ENCODE peak calls at places on chromosomes 2 and 18, in seven cellular contexts. One of them, this sample, is unnamed.

GRCh38 chr2:192585418-192585817 is 390.7 kb upstream of the TMEFF2 start:
- DNase-seq in IMR-90: no peak
- DNase-seq in H1: no peak
- DNase-seq in mesendoderm: no peak
- DNase-seq in mesenchymal stem cell: no peak
- DNase-seq in neuronal stem cell: no peak
- DNase-seq in trophoblast cell: no peak
- DNase-seq in this sample: no peak

GRCh38 chr2:165406053-165406628 is 63.4 kb upstream of the CSRNP3 start:
- DNase-seq in neuronal stem cell: peak; percentile 8
- DNase-seq in IMR-90: no peak
- DNase-seq in mesendoderm: peak; percentile 95
- DNase-seq in mesenchymal stem cell: peak; percentile 8
- DNase-seq in trophoblast cell: no peak
- DNase-seq in H1: no peak
- DNase-seq in this sample: peak; percentile 60

GRCh38 chr2:72678036-72678435 is 147.8 kb downstream of the EXOC6B start:
- DNase-seq in mesenchymal stem cell: no peak
- DNase-seq in trophoblast cell: peak; percentile 42
- DNase-seq in mesendoderm: no peak
- DNase-seq in IMR-90: no peak
- DNase-seq in neuronal stem cell: no peak
- DNase-seq in H1: no peak
- DNase-seq in this sample: no peak

GRCh38 chr2:120985997-120986651 is 250.5 kb downstream of the GLI2 start:
- DNase-seq in mesenchymal stem cell: no peak
- DNase-seq in trophoblast cell: no peak
- DNase-seq in mesendoderm: no peak
- DNase-seq in IMR-90: no peak
- DNase-seq in neuronal stem cell: no peak
- DNase-seq in H1: no peak
- DNase-seq in this sample: no peak

GRCh38 chr2:238170386-238171071 is 11.8 kb downstream of the ERFE start:
- DNase-seq in mesenchymal stem cell: peak; percentile 52
- DNase-seq in trophoblast cell: no peak
- DNase-seq in IMR-90: no peak
- DNase-seq in neuronal stem cell: no peak
- DNase-seq in mesendoderm: no peak
- DNase-seq in H1: no peak
- DNase-seq in this sample: no peak

GRCh38 chr18:13266208-13267100 is 47.9 kb downstream of the LDLRAD4 start:
- DNase-seq in mesendoderm: no peak
- DNase-seq in IMR-90: no peak
- DNase-seq in trophoblast cell: peak; percentile 81
- DNase-seq in neuronal stem cell: no peak
- DNase-seq in mesenchymal stem cell: no peak
- DNase-seq in H1: no peak
- DNase-seq in this sample: no peak

GRCh38 chr2:27849558-27849957 is 40.6 kb downstream of the RBKS start:
- DNase-seq in neuronal stem cell: no peak
- DNase-seq in IMR-90: peak; percentile 53
- DNase-seq in trophoblast cell: no peak
- DNase-seq in mesenchymal stem cell: no peak
- DNase-seq in H1: no peak
- DNase-seq in mesendoderm: no peak
- DNase-seq in this sample: no peak

GRCh38 chr18:74196220-74197119 is 48.1 kb downstream of the TIMM21 start:
- DNase-seq in neuronal stem cell: peak; percentile 46
- DNase-seq in mesendoderm: peak; percentile 74
- DNase-seq in H1: no peak
- DNase-seq in mesenchymal stem cell: peak; percentile 74
- DNase-seq in trophoblast cell: peak; percentile 38
- DNase-seq in IMR-90: peak; percentile 66
- DNase-seq in this sample: peak; percentile 50

GRCh38 chr2:181553244-181553643 is 96.1 kb downstream of the ITGA4 start:
- DNase-seq in H1: no peak
- DNase-seq in mesendoderm: no peak
- DNase-seq in neuronal stem cell: no peak
- DNase-seq in mesenchymal stem cell: no peak
- DNase-seq in trophoblast cell: no peak
- DNase-seq in IMR-90: no peak
- DNase-seq in this sample: no peak

GRCh38 chr18:79582978-79583377 is 96.6 kb upstream of the CTDP1 start:
- DNase-seq in neuronal stem cell: no peak
- DNase-seq in H1: no peak
- DNase-seq in trophoblast cell: no peak
- DNase-seq in mesenchymal stem cell: no peak
- DNase-seq in mesendoderm: no peak
- DNase-seq in IMR-90: no peak
- DNase-seq in this sample: no peak

GRCh38 chr2:32360416-32360815 is 3.6 kb downstream of the BIRC6 start:
- DNase-seq in mesendoderm: no peak
- DNase-seq in trophoblast cell: no peak
- DNase-seq in mesenchymal stem cell: no peak
- DNase-seq in neuronal stem cell: no peak
- DNase-seq in H1: no peak
- DNase-seq in IMR-90: peak; percentile 56
- DNase-seq in this sample: no peak

GRCh38 chr2:117980381-117980780 is 33.5 kb downstream of the CCDC93 start:
- DNase-seq in H1: no peak
- DNase-seq in trophoblast cell: peak; percentile 29
- DNase-seq in IMR-90: peak; percentile 76
- DNase-seq in mesenchymal stem cell: peak; percentile 16
- DNase-seq in mesendoderm: no peak
- DNase-seq in neuronal stem cell: no peak
- DNase-seq in this sample: no peak

GRCh38 chr18:24809173-24809955 is 348.9 kb downstream of the HRH4 start:
- DNase-seq in neuronal stem cell: no peak
- DNase-seq in trophoblast cell: no peak
- DNase-seq in H1: no peak
- DNase-seq in IMR-90: no peak
- DNase-seq in mesenchymal stem cell: no peak
- DNase-seq in mesendoderm: peak; percentile 34
- DNase-seq in this sample: no peak

GRCh38 chr2:217263796-217264195 is 403.9 kb upstream of the TNP1 start:
- DNase-seq in mesenchymal stem cell: no peak
- DNase-seq in IMR-90: no peak
- DNase-seq in trophoblast cell: no peak
- DNase-seq in H1: no peak
- DNase-seq in neuronal stem cell: no peak
- DNase-seq in mesendoderm: no peak
- DNase-seq in this sample: no peak

GRCh38 chr2:208326016-208326415 is 60.0 kb downstream of the PIKFYVE start:
- DNase-seq in IMR-90: no peak
- DNase-seq in mesenchymal stem cell: no peak
- DNase-seq in mesendoderm: no peak
- DNase-seq in neuronal stem cell: no peak
- DNase-seq in H1: no peak
- DNase-seq in trophoblast cell: no peak
- DNase-seq in this sample: no peak

GRCh38 chr2:54081574-54081973 is 33.8 kb upstream of the ACYP2 start:
- DNase-seq in mesenchymal stem cell: no peak
- DNase-seq in trophoblast cell: peak; percentile 23
- DNase-seq in H1: no peak
- DNase-seq in mesendoderm: peak; percentile 29
- DNase-seq in neuronal stem cell: no peak
- DNase-seq in IMR-90: peak; percentile 57
- DNase-seq in this sample: no peak

GRCh38 chr18:48986851-48987761 is 36.3 kb upstream of the SMAD7 start:
- DNase-seq in mesendoderm: no peak
- DNase-seq in trophoblast cell: no peak
- DNase-seq in H1: no peak
- DNase-seq in mesenchymal stem cell: no peak
- DNase-seq in neuronal stem cell: no peak
- DNase-seq in IMR-90: no peak
- DNase-seq in this sample: no peak

GRCh38 chr2:240888130-240888889 is 7.6 kb downstream of the MAB21L4 start:
- DNase-seq in neuronal stem cell: no peak
- DNase-seq in mesenchymal stem cell: no peak
- DNase-seq in H1: no peak
- DNase-seq in trophoblast cell: no peak
- DNase-seq in mesendoderm: no peak
- DNase-seq in IMR-90: no peak
- DNase-seq in this sample: no peak

GRCh38 chr2:88826399-88826798 is 134.9 kb downstream of the RPIA start:
- DNase-seq in H1: no peak
- DNase-seq in IMR-90: no peak
- DNase-seq in mesendoderm: no peak
- DNase-seq in neuronal stem cell: no peak
- DNase-seq in trophoblast cell: no peak
- DNase-seq in mesenchymal stem cell: no peak
- DNase-seq in this sample: no peak

GRCh38 chr2:86253424-86253823 is 54.2 kb downstream of the MRPL35 start:
- DNase-seq in neuronal stem cell: no peak
- DNase-seq in mesendoderm: no peak
- DNase-seq in H1: no peak
- DNase-seq in trophoblast cell: no peak
- DNase-seq in IMR-90: no peak
- DNase-seq in mesenchymal stem cell: no peak
- DNase-seq in this sample: no peak
- H3K27ac ChIP-seq in neuronal stem cell: no peak overlapping the region
- H3K27ac ChIP-seq in mesendoderm: no peak overlapping the region
- H3K27ac ChIP-seq in H1: no peak overlapping the region
- H3K27ac ChIP-seq in trophoblast cell: no peak overlapping the region
- H3K27ac ChIP-seq in IMR-90: no peak overlapping the region
- H3K27ac ChIP-seq in mesenchymal stem cell: no peak overlapping the region
- H3K27ac ChIP-seq in this sample: no peak overlapping the region

GRCh38 chr2:99404039-99404799 is 67.0 kb downstream of the EIF5B start:
- DNase-seq in mesenchymal stem cell: no peak
- DNase-seq in trophoblast cell: peak; percentile 64
- DNase-seq in mesendoderm: peak; percentile 56
- DNase-seq in H1: no peak
- DNase-seq in IMR-90: no peak
- DNase-seq in neuronal stem cell: no peak
- DNase-seq in this sample: peak; percentile 36

GRCh38 chr2:99403084-99403483 is 65.9 kb downstream of the EIF5B start:
- DNase-seq in IMR-90: peak; percentile 41
- DNase-seq in mesenchymal stem cell: no peak
- DNase-seq in trophoblast cell: no peak
- DNase-seq in neuronal stem cell: no peak
- DNase-seq in mesendoderm: no peak
- DNase-seq in H1: no peak
- DNase-seq in this sample: no peak

GRCh38 chr2:99399795-99400194 is 62.6 kb downstream of the EIF5B start:
- DNase-seq in H1: no peak
- DNase-seq in mesendoderm: no peak
- DNase-seq in mesenchymal stem cell: no peak
- DNase-seq in neuronal stem cell: no peak
- DNase-seq in IMR-90: no peak
- DNase-seq in trophoblast cell: no peak
- DNase-seq in this sample: no peak

GRCh38 chr2:99403524-99403923 is 66.3 kb downstream of the EIF5B start:
- DNase-seq in H1: no peak
- DNase-seq in neuronal stem cell: no peak
- DNase-seq in mesenchymal stem cell: no peak
- DNase-seq in mesendoderm: peak; percentile 82
- DNase-seq in trophoblast cell: peak; percentile 18
- DNase-seq in IMR-90: no peak
- DNase-seq in this sample: peak; percentile 57

DNA sequence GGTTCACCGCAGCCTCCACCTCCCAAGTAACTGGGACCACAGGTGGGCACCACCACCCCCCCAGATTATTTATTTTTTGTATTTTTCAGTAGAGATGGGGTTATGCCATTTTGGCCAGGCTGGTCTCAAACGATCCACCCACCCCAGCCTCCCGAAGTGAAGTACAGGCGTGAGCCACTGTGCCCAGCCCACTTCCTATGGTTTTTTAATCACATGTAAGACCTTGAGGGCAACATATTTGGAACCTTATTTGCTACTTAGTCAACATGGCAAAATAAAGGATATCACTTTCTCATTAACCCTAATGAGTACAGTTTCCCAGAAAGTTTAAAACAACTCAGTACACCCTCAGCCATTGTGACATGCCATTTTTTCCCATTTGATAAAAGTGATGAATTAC is 64.7 kb downstream of the EIF5B start:
- DNase-seq in trophoblast cell: no peak
- DNase-seq in IMR-90: no peak
- DNase-seq in neuronal stem cell: no peak
- DNase-seq in mesendoderm: no peak
- DNase-seq in H1: no peak
- DNase-seq in mesenchymal stem cell: no peak
- DNase-seq in this sample: no peak
- H3K18ac ChIP-seq in trophoblast cell: no peak overlapping the region
- H3K18ac ChIP-seq in IMR-90: no peak overlapping the region
- H3K18ac ChIP-seq in neuronal stem cell: no peak overlapping the region
- H3K18ac ChIP-seq in mesendoderm: no peak overlapping the region
- H3K18ac ChIP-seq in H1: no peak overlapping the region
- H3K18ac ChIP-seq in mesenchymal stem cell: no peak overlapping the region
- H3K18ac ChIP-seq in this sample: no peak overlapping the region

DNA sequence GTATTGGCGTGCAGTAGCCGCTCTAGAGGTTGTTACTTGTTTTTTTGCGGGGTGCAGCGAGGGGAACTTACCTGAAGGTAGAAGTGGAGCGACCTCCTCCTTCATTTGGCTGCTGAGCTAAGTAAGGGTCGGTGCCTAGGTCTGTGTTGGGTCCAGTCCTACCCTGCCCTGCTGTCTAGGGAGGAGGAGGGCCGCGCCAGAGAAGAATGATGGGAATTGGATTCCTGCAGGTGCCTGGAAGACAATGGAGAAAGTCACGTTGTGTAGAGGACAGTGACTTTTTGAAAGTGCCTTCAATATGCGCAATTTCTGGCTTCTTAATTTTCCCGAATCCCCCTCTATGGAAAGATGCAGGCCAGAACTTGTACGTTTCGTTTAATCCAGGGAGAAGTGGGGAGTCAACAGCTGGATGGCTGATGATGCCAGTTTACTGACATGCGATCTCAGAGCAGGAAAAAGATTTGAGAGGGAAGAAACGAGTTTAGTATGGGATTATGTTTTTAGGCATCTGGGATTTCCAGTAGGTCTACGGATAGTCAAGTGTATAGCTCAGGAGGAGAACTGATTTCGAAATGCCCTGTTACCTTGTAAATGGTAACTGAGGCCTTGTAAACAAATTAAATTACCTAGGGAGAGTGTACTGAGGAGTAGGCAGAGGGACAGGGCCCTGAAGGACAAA is 653 bp downstream of the MRPS9 start:
- DNase-seq in mesenchymal stem cell: peak; percentile 22
- DNase-seq in mesendoderm: no peak
- DNase-seq in H1: no peak
- DNase-seq in neuronal stem cell: peak; percentile 5
- DNase-seq in IMR-90: peak; percentile 1
- DNase-seq in trophoblast cell: peak; percentile 26
- DNase-seq in this sample: peak; percentile 55
- H3K27ac ChIP-seq in mesenchymal stem cell: peak overlapping the region; percentile 17
- H3K27ac ChIP-seq in mesendoderm: no peak overlapping the region
- H3K27ac ChIP-seq in H1: peak overlapping the region; percentile 88
- H3K27ac ChIP-seq in neuronal stem cell: peak overlapping the region; percentile 82
- H3K27ac ChIP-seq in IMR-90: peak overlapping the region; percentile 78
- H3K27ac ChIP-seq in trophoblast cell: peak overlapping the region; percentile 46
- H3K27ac ChIP-seq in this sample: peak overlapping the region; percentile 57

DNA sequence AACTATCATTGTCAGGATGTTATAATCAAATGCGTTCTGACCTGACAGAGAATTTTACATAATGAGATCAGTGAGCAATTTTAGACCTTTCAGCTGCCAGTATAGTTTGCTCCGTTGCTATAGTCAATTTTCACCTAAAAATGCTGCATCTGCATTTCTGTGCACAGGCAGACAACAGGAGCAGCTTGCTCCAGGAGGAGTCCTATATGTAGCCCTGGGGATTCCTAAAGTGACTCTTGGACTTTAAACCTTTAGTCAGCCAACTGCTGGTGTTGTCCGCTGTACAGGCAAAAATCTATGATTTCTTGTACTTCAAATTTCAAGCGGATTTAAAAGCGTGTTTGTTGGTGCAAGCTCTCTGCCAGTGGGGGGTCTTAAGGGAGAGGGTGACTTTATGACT is 25.7 kb downstream of the SLC16A14 start:
- DNase-seq in H1: no peak
- DNase-seq in mesenchymal stem cell: no peak
- DNase-seq in IMR-90: no peak
- DNase-seq in mesendoderm: no peak
- DNase-seq in neuronal stem cell: no peak
- DNase-seq in trophoblast cell: no peak
- DNase-seq in this sample: no peak
- H3K18ac ChIP-seq in H1: no peak overlapping the region
- H3K18ac ChIP-seq in mesenchymal stem cell: no peak overlapping the region
- H3K18ac ChIP-seq in IMR-90: no peak overlapping the region
- H3K18ac ChIP-seq in mesendoderm: no peak overlapping the region
- H3K18ac ChIP-seq in neuronal stem cell: no peak overlapping the region
- H3K18ac ChIP-seq in trophoblast cell: no peak overlapping the region
- H3K18ac ChIP-seq in this sample: no peak overlapping the region

This sample was measured in H9.